ENCODE peak calls at places on chromosomes 16 and 17, in six cellular contexts. E, R, J, Q, V and H are unnamed samples.

GRCh38 chr17:75338335-75338734 is 49.1 kb upstream of the SLC25A19 start:
- DNase-seq in V (peak; percentile 65), J (no peak), E (no peak), R (peak; percentile 48), Q (no peak), H (no peak)

GRCh38 chr17:40433551-40434384 is 9.5 kb upstream of the IGFBP4 start:
- DNase-seq in V (no peak), E (no peak), Q (no peak), R (no peak), J (no peak), H (no peak)

GRCh38 chr17:70629902-70630301 is 460.6 kb downstream of the KCNJ2 start:
- DNase-seq in R (no peak), Q (no peak), V (peak; percentile 13), E (no peak), J (no peak), H (no peak)

GRCh38 chr17:65807361-65807760 is 245.9 kb upstream of the AXIN2 start:
- DNase-seq in E (no peak), V (no peak), Q (no peak), J (no peak), R (no peak), H (no peak)

GRCh38 chr17:39118674-39119419 is 32.6 kb downstream of the PLXDC1 start:
- DNase-seq in J (no peak), R (no peak), Q (no peak), E (peak; percentile 30), V (no peak), H (no peak)

GRCh38 chr17:82297280-82297803 is 20.1 kb downstream of the CD7 start:
- DNase-seq in V (no peak), E (peak; percentile 89), R (peak; percentile 71), Q (no peak), J (peak; percentile 96), H (peak; percentile 80)

GRCh38 chr17:58210922-58211321 is 8.1 kb downstream of the MKS1 start:
- DNase-seq in R (no peak), Q (no peak), E (no peak), V (no peak), J (no peak), H (no peak)

GRCh38 chr16:4411684-4412083 is 4.7 kb downstream of the CORO7 start:
- DNase-seq in J (peak; percentile 84), V (peak; percentile 39), R (no peak), E (peak; percentile 81), Q (no peak), H (no peak)

GRCh38 chr17:20156196-20157077 is 147.3 kb downstream of the SPECC1 start:
- DNase-seq in Q (peak; percentile 38), R (no peak), V (peak; percentile 25), J (peak; percentile 50), E (no peak), H (peak; percentile 59)

GRCh38 chr16:68784226-68784625 is 47.1 kb downstream of the CDH1 start:
- DNase-seq in V (no peak), R (no peak), Q (no peak), E (no peak), J (no peak), H (no peak)

GRCh38 chr16:30535106-30535776 is 583 bp upstream of the ZNF747 start:
- DNase-seq in R (no peak), J (no peak), E (no peak), V (no peak), Q (no peak), H (no peak)

GRCh38 chr17:21272881-21273839 is 11.4 kb upstream of the MAP2K3 start:
- DNase-seq in E (no peak), J (peak; percentile 39), V (no peak), R (no peak), Q (no peak), H (no peak)

GRCh38 chr16:77963185-77964044 is 58.9 kb upstream of the CLEC3A start:
- DNase-seq in Q (no peak), J (no peak), R (no peak), V (no peak), E (no peak), H (no peak)

GRCh38 chr17:77400445-77400870 is 259.7 kb downstream of the SEC14L1 start:
- DNase-seq in J (peak; percentile 72), E (peak; percentile 73), V (no peak), R (peak; percentile 76), Q (no peak), H (peak; percentile 46)

GRCh38 chr16:5605404-5605803 is 507.8 kb upstream of the EEF2KMT start:
- DNase-seq in E (no peak), V (no peak), R (no peak), Q (no peak), J (no peak), H (no peak)

GRCh38 chr17:58534331-58534730 is 19.9 kb upstream of the MTMR4 start:
- DNase-seq in R (no peak), V (no peak), J (no peak), E (no peak), Q (no peak), H (no peak)

GRCh38 chr16:87392823-87393679 is 915 bp downstream of the MAP1LC3B start:
- DNase-seq in Q (no peak), V (peak; percentile 47), R (peak; percentile 41), E (no peak), J (peak; percentile 72), H (peak; percentile 57)

GRCh38 chr17:82544431-82545070 is 25.0 kb downstream of the FOXK2 start:
- DNase-seq in V (no peak), Q (no peak), R (no peak), J (peak; percentile 71), E (peak; percentile 73), H (no peak)

GRCh38 chr17:56597495-56597990 is 4.0 kb downstream of the NOG start:
- DNase-seq in Q (no peak), J (no peak), E (no peak), V (peak; percentile 26), R (peak; percentile 10), H (no peak)

GRCh38 chr16:79980650-79981521 is 380.3 kb upstream of the MAF start:
- DNase-seq in R (no peak), J (no peak), Q (no peak), E (no peak), V (no peak), H (no peak)
- H3K4me3 ChIP-seq in R (no peak overlapping the region), J (no peak overlapping the region), Q (no peak overlapping the region), E (no peak overlapping the region), V (no peak overlapping the region), H (no peak overlapping the region)

GRCh38 chr17:62824290-62825135 is 16.4 kb upstream of the MARCHF10 start:
- DNase-seq in R (no peak), Q (peak; percentile 56), V (peak; percentile 95), J (no peak), E (no peak), H (no peak)
- H3K27ac ChIP-seq in R (no peak overlapping the region), Q (no peak overlapping the region), V (peak overlapping the region; percentile 95), J (no peak overlapping the region), E (no peak overlapping the region), H (no peak overlapping the region)

DNA sequence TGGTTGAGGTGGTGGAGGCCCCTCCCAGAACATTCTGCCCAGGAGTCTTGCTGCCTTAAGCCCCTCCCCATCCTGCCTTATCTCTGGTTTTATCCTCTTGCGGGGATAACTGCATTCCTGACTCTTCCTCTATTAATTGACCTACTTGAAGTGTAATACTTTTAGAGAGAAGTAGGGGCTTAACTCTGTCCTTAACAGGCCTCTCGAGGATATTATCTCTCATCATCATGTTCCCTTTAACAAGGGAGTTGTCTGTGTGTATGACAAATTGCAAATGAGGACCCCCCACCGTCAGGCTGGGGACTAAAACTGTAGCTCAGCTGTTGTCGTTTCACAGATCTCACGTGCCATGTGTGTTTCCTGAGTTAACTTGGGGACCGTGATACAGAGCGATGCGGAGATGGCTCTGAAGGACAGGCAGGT is 106.1 kb downstream of the RPTOR start:
- DNase-seq in Q (no peak), E (no peak), R (no peak), J (peak; percentile 1), V (no peak), H (no peak)
- H3K4me1 ChIP-seq in Q (peaks cover 6% of the 10 kb centered on the region), E (peaks cover 20% of the 10 kb centered on the region), R (peaks cover 59% of the 10 kb centered on the region), J (peaks cover 39% of the 10 kb centered on the region), V (peaks cover 17% of the 10 kb centered on the region), H (peaks cover 12% of the 10 kb centered on the region)

GRCh38 chr16:2752850-2753522 is 548 bp downstream of the SRRM2 start:
- DNase-seq in V (peak; percentile 77), R (no peak), E (peak; percentile 89), J (peak; percentile 95), Q (peak; percentile 58), H (no peak)

GRCh38 chr16:2753523-2754020 is 1.1 kb downstream of the SRRM2 start:
- DNase-seq in R (no peak), Q (no peak), J (no peak), V (no peak), E (no peak), H (no peak)

GRCh38 chr16:2756288-2757015 is 4.0 kb downstream of the SRRM2 start:
- DNase-seq in R (no peak), Q (no peak), E (no peak), J (no peak), V (no peak), H (no peak)

GRCh38 chr16:2757344-2757743 is 4.9 kb downstream of the SRRM2 start:
- DNase-seq in E (no peak), V (no peak), J (no peak), Q (no peak), R (no peak), H (no peak)

GRCh38 chr16:2755158-2755557 is 2.7 kb downstream of the SRRM2 start:
- DNase-seq in Q (no peak), E (no peak), J (no peak), V (no peak), R (no peak), H (no peak)
- H3K4me3 ChIP-seq in Q (peak overlapping the region; percentile 92), E (peak overlapping the region; percentile 92), J (peak overlapping the region; percentile 96), V (no peak overlapping the region), R (peak overlapping the region; percentile 77), H (no peak overlapping the region)